ENCODE peak calls at places on chromosomes 5 and 9, in six cellular contexts. G is NCI-H1092; T is NCI-H345; J is effector CD4-positive, alpha-beta T cell; Q is MV-4-11; B is neural crest cell. V is an unnamed sample.

GRCh38 chr5:9091896-9092662 is 453.8 kb downstream of the SEMA5A start:
- DNase-seq in G (no peak), T (no peak), J (no peak), Q (no peak), B (no peak), V (no peak)

GRCh38 chr9:36543916-36544315 is 28.8 kb upstream of the MELK start:
- DNase-seq in G (no peak), T (no peak), J (no peak), Q (no peak), B (no peak), V (no peak)

GRCh38 chr5:39906146-39906545 is 481.4 kb upstream of the DAB2 start:
- DNase-seq in G (no peak), T (no peak), J (no peak), Q (no peak), B (no peak), V (no peak)

GRCh38 chr5:54329731-54330709 is 19.6 kb upstream of the ARL15 start:
- DNase-seq in G (no peak), T (peak; percentile 50), J (no peak), Q (no peak), B (no peak), V (no peak)

GRCh38 chr5:126403871-126404270 is 19.3 kb upstream of the GRAMD2B start:
- DNase-seq in G (no peak), T (no peak), J (no peak), Q (no peak), B (no peak), V (no peak)

GRCh38 chr9:7374966-7375650 is 424.5 kb downstream of the DMAC1 start:
- DNase-seq in G (peak; percentile 82), T (no peak), J (no peak), Q (no peak), B (no peak), V (no peak)

GRCh38 chr9:93154293-93154903 is 20.3 kb upstream of the NINJ1 start:
- DNase-seq in G (peak; percentile 37), T (no peak), J (no peak), Q (peak; percentile 21), B (peak; percentile 66), V (peak; percentile 77)

GRCh38 chr5:149450199-149450598 is 71.1 kb upstream of the IL17B start:
- DNase-seq in G (no peak), T (no peak), J (no peak), Q (no peak), B (no peak), V (no peak)

GRCh38 chr5:10615693-10616092 is 51.8 kb downstream of the ANKRD33B start:
- DNase-seq in G (no peak), T (no peak), J (no peak), Q (peak; percentile 31), B (no peak), V (no peak)

GRCh38 chr9:132946624-132947295 is 2.3 kb upstream of the TSC1 start:
- DNase-seq in G (no peak), T (no peak), J (no peak), Q (no peak), B (no peak), V (no peak)

GRCh38 chr9:129319076-129319937 is 141.2 kb upstream of the IER5L start:
- DNase-seq in G (no peak), T (no peak), J (no peak), Q (no peak), B (no peak), V (no peak)

GRCh38 chr9:88339322-88339721 is 48.9 kb upstream of the SPIN1 start:
- DNase-seq in G (no peak), T (no peak), J (no peak), Q (peak; percentile 80), B (no peak), V (peak; percentile 49)

GRCh38 chr9:126947529-126947928 is 32.9 kb downstream of the RALGPS1 start:
- DNase-seq in G (no peak), T (no peak), J (no peak), Q (no peak), B (no peak), V (no peak)

GRCh38 chr5:69449511-69449910 is 34.6 kb downstream of the MARVELD2 start:
- DNase-seq in G (no peak), T (no peak), J (no peak), Q (no peak), B (no peak), V (no peak)

GRCh38 chr9:38064842-38065368 is 4.1 kb downstream of the SHB start:
- DNase-seq in G (no peak), T (no peak), J (no peak), Q (no peak), B (no peak), V (no peak)

GRCh38 chr9:2559212-2560152 is 62.1 kb upstream of the VLDLR start:
- DNase-seq in G (no peak), T (no peak), J (no peak), Q (no peak), B (no peak), V (no peak)

GRCh38 chr5:142600092-142600491 is 85.8 kb downstream of the FGF1 start:
- DNase-seq in G (no peak), T (no peak), J (no peak), Q (no peak), B (no peak), V (no peak)

GRCh38 chr5:51380603-51381207 is 2.5 kb upstream of the ISL1 start:
- DNase-seq in G (no peak), T (peak; percentile 71), J (no peak), Q (peak; percentile 7), B (no peak), V (peak; percentile 65)

GRCh38 chr9:93262537-93263310 is 78.8 kb downstream of the WNK2 start:
- DNase-seq in G (peak; percentile 51), T (no peak), J (no peak), Q (no peak), B (no peak), V (no peak)

GRCh38 chr9:27261517-27262211 is 35.3 kb downstream of the EQTN start:
- DNase-seq in G (no peak), T (no peak), J (no peak), Q (no peak), B (no peak), V (no peak)

GRCh38 chr5:77906806-77907205 is 130.7 kb upstream of the TBCA start:
- DNase-seq in G (no peak), T (no peak), J (no peak), Q (no peak), B (no peak), V (no peak)

GRCh38 chr5:172167893-172168292 is 20.1 kb downstream of the STK10 start:
- DNase-seq in G (no peak), T (no peak), J (no peak), Q (no peak), B (no peak), V (no peak)

GRCh38 chr9:91809581-91810285 is 140.3 kb downstream of the ROR2 start:
- DNase-seq in G (no peak), T (no peak), J (no peak), Q (no peak), B (no peak), V (no peak)

GRCh38 chr5:94102849-94103248 is 361.4 kb upstream of the POU5F2 start:
- DNase-seq in G (no peak), T (no peak), J (no peak), Q (no peak), B (no peak), V (no peak)

GRCh38 chr5:165457854-165458481 is 1952.5 kb downstream of the MAT2B start:
- DNase-seq in G (no peak), T (no peak), J (no peak), Q (peak; percentile 71), B (no peak), V (peak; percentile 39)

GRCh38 chr9:120698766-120699165 is 15.5 kb downstream of the MEGF9 start:
- DNase-seq in G (peak; percentile 66), T (peak; percentile 62), J (no peak), Q (no peak), B (no peak), V (no peak)

GRCh38 chr9:125405938-125406811 is 144.5 kb downstream of the GAPVD1 start:
- DNase-seq in G (no peak), T (no peak), J (no peak), Q (peak; percentile 18), B (no peak), V (no peak)

GRCh38 chr9:127311239-127311741 is 46.7 kb downstream of the GARNL3 start:
- DNase-seq in G (no peak), T (peak; percentile 61), J (no peak), Q (no peak), B (peak; percentile 14), V (no peak)

GRCh38 chr5:132425009-132425937 is 55.8 kb downstream of the SLC22A5 start:
- DNase-seq in G (no peak), T (no peak), J (peak; percentile 68), Q (peak; percentile 71), B (no peak), V (no peak)

GRCh38 chr5:9686211-9686610 is 56.1 kb upstream of the TAS2R1 start:
- DNase-seq in G (no peak), T (no peak), J (no peak), Q (no peak), B (no peak), V (no peak)

GRCh38 chr9:69573666-69574456 is 98.3 kb downstream of the APBA1 start:
- DNase-seq in G (no peak), T (no peak), J (no peak), Q (no peak), B (no peak), V (no peak)

GRCh38 chr9:97904725-97905124 is 17.6 kb downstream of the TRMO start:
- DNase-seq in G (no peak), T (no peak), J (peak; percentile 49), Q (no peak), B (no peak), V (no peak)

GRCh38 chr5:54991446-54991845 is 6.1 kb upstream of the ESM1 start:
- DNase-seq in G (no peak), T (no peak), J (no peak), Q (no peak), B (no peak), V (no peak)

V was measured in KBM-7.